ENCODE peak calls at places on chromosomes 16 and 17, in nine cellular contexts. G is AG04450; U is HCT116; W is GM23248; R is CD4-positive, CD25-positive, alpha-beta regulatory T cell; S is prostate gland; O is ovary; B is uterus; Q is mammary epithelial cell. P is an unnamed sample. For H3K9me3 and H3K27me3, the result is how much of the 10 kb centered on the place peaks cover.

GRCh38 chr16:66905633-66906539 is 12.8 kb downstream of the CDH16 start:
- DNase-seq in G (no peak), U (no peak), W (no peak), R (peak), S (no peak), O (peak), B (no peak), Q (peak), P (no peak)

GRCh38 chr17:850828-851759 is 68.9 kb downstream of the MRM3 start:
- DNase-seq in G (no peak), U (no peak), W (peak), R (no peak), S (no peak), O (peak), B (peak), Q (peak), P (peak)

GRCh38 chr16:30805370-30806169 is 18.6 kb upstream of the ZNF629 start:
- DNase-seq in G (no peak), U (peak), W (peak), R (peak), S (peak), O (peak), B (peak), Q (peak), P (peak)

GRCh38 chr17:49798738-49799137 is 10.3 kb downstream of the KAT7 start:
- DNase-seq in G (no peak), U (no peak), W (no peak), R (no peak), S (no peak), O (no peak), B (no peak), Q (no peak), P (no peak)

GRCh38 chr16:85682516-85682915 is 6.2 kb downstream of the GINS2 start:
- DNase-seq in G (no peak), U (no peak), W (no peak), R (no peak), S (no peak), O (no peak), B (no peak), Q (no peak), P (no peak)

GRCh38 chr16:85543536-85543935 is 69.6 kb upstream of the GSE1 start:
- DNase-seq in G (no peak), U (no peak), W (no peak), R (no peak), S (no peak), O (no peak), B (no peak), Q (no peak), P (no peak)

GRCh38 chr17:70137451-70138230 is 31.7 kb upstream of the KCNJ2 start:
- DNase-seq in G (peak), U (no peak), W (peak), R (peak), S (peak), O (peak), B (peak), Q (peak), P (peak)

GRCh38 chr16:87171723-87172122 is 145.5 kb downstream of the C16orf95 start:
- DNase-seq in G (no peak), U (no peak), W (no peak), R (no peak), S (no peak), O (no peak), B (no peak), Q (no peak), P (no peak)

GRCh38 chr17:1737531-1738291 is 5.0 kb upstream of the SERPINF2 start:
- DNase-seq in G (no peak), U (no peak), W (no peak), R (no peak), S (no peak), O (peak), B (no peak), Q (no peak), P (no peak)

GRCh38 chr17:53420035-53420641 is 402.6 kb upstream of the KIF2B start:
- DNase-seq in G (no peak), U (no peak), W (no peak), R (no peak), S (no peak), O (no peak), B (no peak), Q (peak), P (no peak)
- H3K9me3 ChIP-seq in G (under half), U (under half), W (under half), R (under half), S (under half), O (under half), B (under half), Q (under half), P (under half)

GRCh38 chr16:79947771-79948170 is 347.2 kb upstream of the MAF start:
- DNase-seq in G (no peak), U (no peak), W (no peak), R (peak), S (no peak), O (no peak), B (no peak), Q (no peak), P (no peak)

GRCh38 chr16:79949417-79949816 is 348.9 kb upstream of the MAF start:
- DNase-seq in G (no peak), U (no peak), W (no peak), R (no peak), S (no peak), O (no peak), B (no peak), Q (no peak), P (no peak)

GRCh38 chr16:79954920-79955705 is 354.6 kb upstream of the MAF start:
- DNase-seq in G (no peak), U (no peak), W (no peak), R (no peak), S (no peak), O (no peak), B (no peak), Q (no peak), P (no peak)

GRCh38 chr16:79950932-79951719 is 350.6 kb upstream of the MAF start:
- DNase-seq in G (no peak), U (no peak), W (no peak), R (no peak), S (no peak), O (no peak), B (no peak), Q (no peak), P (no peak)
- H3K27me3 ChIP-seq in G (under half), U (under half), W (under half), R (under half), S (under half), O (under half), B (under half), Q (under half), P (under half)

GRCh38 chr16:46822270-46822669 is 8.7 kb downstream of the C16orf87 start:
- DNase-seq in G (peak), U (no peak), W (peak), R (peak), S (no peak), O (no peak), B (no peak), Q (peak), P (no peak)
- H3K4me3 ChIP-seq in G (no peak), U (no peak), W (peak), R (peak), S (no peak), O (no peak), B (no peak), Q (no peak), P (no peak)

DNA sequence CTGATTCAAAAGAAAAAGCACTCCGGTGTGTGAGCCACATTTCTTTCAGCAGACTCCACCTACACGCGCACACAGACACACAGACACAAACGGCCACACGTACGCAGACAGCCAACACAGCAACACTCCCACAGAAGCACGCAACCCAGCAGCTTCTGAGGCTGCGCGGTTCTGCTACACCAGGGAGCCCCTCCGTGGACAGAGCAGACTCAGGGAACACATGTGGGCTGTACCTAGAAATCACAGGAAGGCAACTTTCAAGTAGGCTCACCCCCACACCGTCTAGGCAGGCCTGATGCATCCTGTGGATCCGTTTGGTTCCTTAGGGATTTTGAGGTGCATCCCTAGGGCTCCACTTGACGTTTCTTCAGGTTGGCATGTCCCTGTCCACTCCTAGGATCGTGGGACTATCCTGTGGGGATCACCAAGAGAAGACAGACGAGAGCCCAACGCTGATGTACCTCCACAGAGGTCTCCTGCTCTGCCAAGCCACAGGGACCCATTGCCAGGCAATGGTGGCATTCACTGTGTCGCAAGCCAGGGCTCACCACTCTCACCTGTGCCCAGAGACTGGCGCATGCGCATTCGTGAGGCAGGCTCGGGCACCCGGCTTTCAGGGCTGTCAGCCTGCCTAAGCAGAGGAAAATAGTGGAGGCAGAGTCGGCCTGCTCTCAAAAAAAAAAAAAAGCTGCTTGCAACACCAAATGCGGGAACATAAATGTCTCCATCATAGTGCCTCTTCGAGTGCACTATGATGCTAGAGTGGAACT is 2333.3 kb downstream of the TP53TG3F start:
- DNase-seq in G (no peak), U (no peak), W (no peak), R (no peak), S (no peak), O (no peak), B (no peak), Q (no peak), P (no peak)
- H3K9me3 ChIP-seq in G (half or more), U (under half), W (under half), R (under half), S (under half), O (under half), B (under half), Q (half or more), P (under half)

GRCh38 chr17:8087942-8088230 is 370 bp upstream of the ALOX12B start:
- DNase-seq in G (no peak), U (no peak), W (no peak), R (no peak), S (no peak), O (no peak), B (no peak), Q (no peak), P (no peak)
- H3K27me3 ChIP-seq in G (under half), U (under half), W (under half), R (under half), S (under half), O (under half), B (under half), Q (under half), P (half or more)

DNA sequence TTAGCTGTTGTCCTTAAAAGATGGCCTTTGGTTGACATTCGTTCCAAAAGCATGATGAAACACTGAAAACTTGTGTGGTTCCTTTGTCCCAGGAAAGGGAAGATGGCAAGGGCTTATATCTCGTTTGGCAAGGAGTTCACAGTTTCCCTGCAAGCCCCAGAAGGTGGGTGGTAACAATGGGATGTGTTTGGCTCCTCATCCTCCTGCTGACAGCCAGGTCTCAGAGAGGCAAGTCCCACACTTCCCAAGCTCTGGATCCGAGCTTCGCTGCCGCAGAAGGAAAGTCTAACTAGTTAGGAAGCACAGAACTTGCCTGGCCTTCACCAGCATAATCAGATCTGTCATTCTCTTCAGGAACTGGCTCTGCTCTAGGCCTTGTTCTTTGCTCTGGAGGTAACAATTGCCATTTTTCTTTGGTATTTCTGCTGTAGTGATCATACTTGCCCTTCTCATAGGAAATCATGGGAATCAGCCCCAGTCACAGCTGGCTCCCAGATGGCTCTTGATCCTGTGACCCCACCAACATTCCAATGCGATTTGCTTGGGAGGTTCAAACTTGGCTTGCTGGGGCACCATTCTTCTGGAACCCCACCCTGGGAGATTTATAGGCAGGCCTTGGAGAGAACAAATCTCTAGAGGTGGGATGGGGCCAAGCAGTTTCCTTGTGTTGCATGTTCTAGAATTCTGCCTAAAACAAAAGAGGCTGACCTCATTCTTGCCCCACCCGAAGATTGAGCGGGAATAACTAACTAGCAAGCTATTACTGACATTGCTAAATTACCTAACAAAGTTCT is 17.9 kb downstream of the KPNA2 start:
- DNase-seq in G (peak), U (no peak), W (peak), R (no peak), S (no peak), O (no peak), B (peak), Q (no peak), P (no peak)
- H3K4me3 ChIP-seq in G (no peak), U (no peak), W (peak), R (no peak), S (no peak), O (no peak), B (no peak), Q (no peak), P (no peak)

GRCh38 chr17:71735893-71736292 is 384.9 kb upstream of the SOX9 start:
- DNase-seq in G (no peak), U (no peak), W (no peak), R (no peak), S (no peak), O (no peak), B (no peak), Q (no peak), P (no peak)
- H3K9me3 ChIP-seq in G (under half), U (under half), W (under half), R (under half), S (under half), O (under half), B (under half), Q (under half), P (under half)

P was measured in cardiac muscle cell.